ENCODE peak calls at places on chromosomes 5 and 9, in five cellular contexts. S, X, N, E and Y are unnamed samples.

GRCh38 chr5:171633776-171634470 is 151.7 kb upstream of the SMIM23 start:
- DNase-seq in S (no peak), X (no peak), N (no peak), E (no peak), Y (no peak)

GRCh38 chr5:59640411-59640810 is 253.1 kb downstream of the PDE4D start:
- DNase-seq in S (no peak), X (no peak), N (no peak), E (no peak), Y (no peak)

GRCh38 chr9:37582548-37583157 is 6.5 kb upstream of the FBXO10 start:
- DNase-seq in S (no peak), X (no peak), N (no peak), E (no peak), Y (peak; percentile 36)

GRCh38 chr9:14687042-14687719 is 6.1 kb downstream of the ZDHHC21 start:
- DNase-seq in S (no peak), X (no peak), N (no peak), E (no peak), Y (no peak)

GRCh38 chr5:90563161-90563560 is 4.6 kb downstream of the ADGRV1 start:
- DNase-seq in S (no peak), X (no peak), N (no peak), E (no peak), Y (no peak)

GRCh38 chr9:72980600-72981265 is 27.9 kb upstream of the ALDH1A1 start:
- DNase-seq in S (no peak), X (no peak), N (no peak), E (no peak), Y (no peak)

GRCh38 chr5:39891376-39891775 is 466.6 kb upstream of the DAB2 start:
- DNase-seq in S (no peak), X (no peak), N (no peak), E (no peak), Y (no peak)

GRCh38 chr5:65489119-65489518 is 7.4 kb upstream of the ADAMTS6 start:
- DNase-seq in S (no peak), X (no peak), N (no peak), E (no peak), Y (no peak)

GRCh38 chr5:110105692-110106091 is 416.0 kb downstream of the MAN2A1 start:
- DNase-seq in S (no peak), X (no peak), N (no peak), E (no peak), Y (no peak)

GRCh38 chr9:138010861-138011260 is 133.3 kb downstream of the CACNA1B start:
- DNase-seq in S (no peak), X (no peak), N (no peak), E (no peak), Y (no peak)

GRCh38 chr5:96226941-96227552 is 206.0 kb downstream of the PCSK1 start:
- DNase-seq in S (no peak), X (no peak), N (no peak), E (no peak), Y (no peak)

GRCh38 chr5:64331597-64332277 is 166.1 kb downstream of the RNF180 start:
- DNase-seq in S (no peak), X (no peak), N (no peak), E (no peak), Y (no peak)

GRCh38 chr5:169095976-169096375 is 205.0 kb downstream of the SLIT3 start:
- DNase-seq in S (no peak), X (no peak), N (no peak), E (no peak), Y (no peak)